ENCODE peak calls at places on chromosomes 5 and 9, in four cellular contexts. E is stomach, H is heart left ventricle, C is transverse colon. O is an unnamed sample. For H3K9me3, the result is how much of the 10 kb centered on the place peaks cover.

GRCh38 chr5:151181818-151182217 is 24.2 kb upstream of the ANXA6 start:
- DNase-seq in E (no peak), H (no peak), C (no peak), O (no peak)

GRCh38 chr5:143031781-143032724 is 261.9 kb downstream of the ARHGAP26 start:
- DNase-seq in E (no peak), H (no peak), C (no peak), O (no peak)

GRCh38 chr9:28212979-28213378 is 639.7 kb upstream of the C9orf72 start:
- DNase-seq in E (no peak), H (no peak), C (no peak), O (no peak)

GRCh38 chr9:133359420-133360175 is 3.2 kb downstream of the SURF2 start:
- DNase-seq in E (no peak), H (no peak), C (no peak), O (no peak)

GRCh38 chr9:69936427-69936826 is 107.2 kb upstream of the MAMDC2 start:
- DNase-seq in E (no peak), H (no peak), C (no peak), O (no peak)

GRCh38 chr5:124651663-124652513 is 94.6 kb downstream of the ZNF608 start:
- DNase-seq in E (peak), H (peak), C (peak), O (no peak)

GRCh38 chr5:91556-92263 is at the start of gene PLEKHG4B:
- DNase-seq in E (no peak), H (no peak), C (no peak), O (no peak)

GRCh38 chr9:131180454-131180853 is 55.1 kb downstream of the NUP214 start:
- DNase-seq in E (no peak), H (no peak), C (no peak), O (no peak)

GRCh38 chr9:131875828-131876485 is 136.1 kb upstream of the RAPGEF1 start:
- DNase-seq in E (no peak), H (no peak), C (no peak), O (no peak)

GRCh38 chr5:173907686-173908371 is 19.7 kb downstream of the CPEB4 start:
- DNase-seq in E (no peak), H (no peak), C (no peak), O (no peak)

GRCh38 chr5:4058899-4059298 is 463.3 kb downstream of the IRX1 start:
- DNase-seq in E (no peak), H (no peak), C (no peak), O (no peak)

GRCh38 chr5:82259172-82259800 is 18.9 kb downstream of the RPS23 start:
- DNase-seq in E (no peak), H (no peak), C (no peak), O (no peak)

GRCh38 chr9:8895498-8896224 is 1096.1 kb upstream of the DMAC1 start:
- DNase-seq in E (no peak), H (no peak), C (no peak), O (no peak)

GRCh38 chr9:137556069-137556838 is 4.6 kb downstream of the MRPL41 start:
- DNase-seq in E (peak), H (no peak), C (peak), O (no peak)

GRCh38 chr9:136212345-136212950 is 7.5 kb upstream of the LHX3 start:
- DNase-seq in E (no peak), H (no peak), C (no peak), O (no peak)

GRCh38 chr9:91818647-91819403 is 131.2 kb downstream of the ROR2 start:
- DNase-seq in E (no peak), H (no peak), C (no peak), O (no peak)

GRCh38 chr5:54746346-54746745 is 228.8 kb downstream of the SNX18 start:
- DNase-seq in E (no peak), H (no peak), C (no peak), O (no peak)

GRCh38 chr9:86751207-86751606 is 196.1 kb downstream of the GAS1 start:
- DNase-seq in E (no peak), H (peak), C (no peak), O (no peak)

GRCh38 chr9:109705515-109705914 is 74.5 kb upstream of the PALM2AKAP2 start:
- DNase-seq in E (no peak), H (no peak), C (no peak), O (no peak)

GRCh38 chr5:56350595-56351170 is 117.6 kb upstream of the ANKRD55 start:
- DNase-seq in E (no peak), H (peak), C (peak), O (no peak)

GRCh38 chr5:15350614-15351013 is 149.4 kb upstream of the FBXL7 start:
- DNase-seq in E (no peak), H (no peak), C (no peak), O (no peak)

GRCh38 chr9:79471577-79472543 is 99.9 kb upstream of the TLE4 start:
- DNase-seq in E (peak), H (peak), C (peak), O (no peak)

GRCh38 chr9:77063645-77064285 is 44.3 kb downstream of the FOXB2 start:
- DNase-seq in E (no peak), H (no peak), C (no peak), O (no peak)

GRCh38 chr9:27787941-27788340 is 214.7 kb upstream of the C9orf72 start:
- DNase-seq in E (no peak), H (no peak), C (no peak), O (no peak)

GRCh38 chr9:113511856-113512761 is 48.6 kb downstream of the RGS3 start:
- DNase-seq in E (no peak), H (no peak), C (peak), O (peak)

GRCh38 chr5:1111727-1112289 is at the start of gene SLC12A7:
- DNase-seq in E (peak), H (peak), C (peak), O (peak)

GRCh38 chr5:54663876-54664275 is 146.3 kb downstream of the SNX18 start:
- DNase-seq in E (no peak), H (no peak), C (peak), O (no peak)

GRCh38 chr5:171975262-171975876 is 31.1 kb downstream of the FBXW11 start:
- DNase-seq in E (no peak), H (no peak), C (no peak), O (no peak)

GRCh38 chr5:14036514-14036913 is 92.0 kb upstream of the DNAH5 start:
- DNase-seq in E (no peak), H (no peak), C (no peak), O (no peak)

GRCh38 chr5:68193481-68194036 is 22.0 kb upstream of the PIK3R1 start:
- DNase-seq in E (no peak), H (no peak), C (no peak), O (no peak)

GRCh38 chr5:1648806-1649205 is 125.0 kb upstream of the LPCAT1 start:
- DNase-seq in E (no peak), H (no peak), C (no peak), O (no peak)

GRCh38 chr9:36744678-36745077 is 172.0 kb downstream of the MELK start:
- DNase-seq in E (no peak), H (no peak), C (no peak), O (no peak)

GRCh38 chr5:16548115-16548514 is 68.7 kb downstream of the RETREG1 start:
- DNase-seq in E (peak), H (no peak), C (no peak), O (no peak)

GRCh38 chr9:116411506-116411905 is 257.9 kb downstream of the PAPPA start:
- DNase-seq in E (no peak), H (no peak), C (no peak), O (no peak)

GRCh38 chr5:114237766-114238165 is 124.1 kb upstream of the KCNN2 start:
- DNase-seq in E (no peak), H (no peak), C (no peak), O (no peak)

GRCh38 chr9:118569151-118569550 is 800.1 kb downstream of the BRINP1 start:
- DNase-seq in E (no peak), H (no peak), C (no peak), O (no peak)
- H3K27ac ChIP-seq in E (no peak), H (no peak), C (no peak), O (no peak)

GRCh38 chr9:135116892-135117680 is 29.6 kb downstream of the OLFM1 start:
- DNase-seq in E (no peak), H (no peak), C (no peak), O (no peak)
- H3K9me3 ChIP-seq in E (under half), H (under half), C (under half), O (under half)

DNA sequence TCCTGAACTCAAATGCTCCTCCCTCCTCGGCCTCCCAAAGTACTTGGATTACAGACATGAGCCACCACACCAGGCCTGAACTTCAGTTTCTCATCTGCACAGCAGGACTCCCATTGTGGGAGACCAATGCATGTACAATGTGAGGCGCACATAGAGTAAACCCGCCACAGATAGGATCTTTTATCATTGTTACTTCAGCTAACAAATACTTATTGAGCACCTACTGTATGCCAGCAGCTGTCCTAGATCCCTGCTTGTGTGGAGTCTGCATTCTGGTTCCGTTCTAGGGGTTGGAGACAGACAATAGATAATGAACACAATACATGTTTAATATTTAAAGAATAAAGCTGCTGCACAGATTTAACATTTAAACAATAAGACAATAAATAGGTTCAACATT is 6.3 kb upstream of the SLC25A51 start:
- DNase-seq in E (no peak), H (no peak), C (no peak), O (no peak)
- H3K4me3 ChIP-seq in E (no peak), H (no peak), C (no peak), O (no peak)

DNA sequence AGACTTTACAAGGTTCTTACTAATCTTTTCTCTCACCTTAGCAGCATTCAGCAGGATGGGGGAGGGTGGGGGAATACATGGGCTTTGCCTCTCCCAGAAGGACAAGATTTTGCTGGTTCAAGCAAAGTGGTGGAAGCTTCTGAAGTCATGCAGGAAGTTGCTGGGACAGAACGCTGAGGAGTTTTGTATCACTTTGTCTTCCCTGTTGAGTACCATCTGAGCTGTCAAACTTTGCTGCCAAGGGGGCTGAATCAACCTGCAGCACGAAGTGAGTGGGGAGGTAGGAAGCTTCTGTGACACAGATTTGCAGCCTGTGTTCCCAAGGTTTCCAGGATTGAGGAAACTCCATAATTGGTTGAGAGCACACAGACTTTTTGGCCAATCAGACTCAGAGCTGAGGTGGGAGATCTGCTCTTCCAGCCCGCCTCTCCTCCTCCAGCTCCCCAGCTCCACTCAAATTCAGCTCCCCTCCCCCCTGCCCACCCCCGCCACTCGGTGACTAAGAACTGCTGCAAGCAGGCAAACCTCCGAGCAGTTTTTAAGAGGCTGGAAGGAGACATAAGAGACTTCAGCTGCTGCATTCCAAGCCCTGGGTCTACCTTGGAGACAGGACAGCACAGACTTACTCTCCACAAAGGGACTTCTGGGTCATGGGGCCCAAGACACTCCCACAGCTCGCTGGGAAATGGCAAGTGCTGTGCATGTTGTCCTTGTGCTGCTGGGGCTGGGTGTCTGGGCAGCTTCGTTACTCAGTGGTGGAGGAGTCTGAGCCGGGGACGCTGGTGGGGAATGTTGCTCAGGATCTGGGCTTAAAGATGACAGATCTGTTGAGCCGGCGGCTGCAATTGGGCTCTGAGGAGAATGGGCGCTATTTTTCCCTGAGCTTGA is at the start of gene PCDHGC5:
- DNase-seq in E (no peak), H (no peak), C (no peak), O (no peak)
- H3K27ac ChIP-seq in E (no peak), H (no peak), C (no peak), O (no peak)

GRCh38 chr9:80516678-80517077 is 944.9 kb downstream of the TLE4 start:
- DNase-seq in E (no peak), H (no peak), C (no peak), O (no peak)

GRCh38 chr9:80522465-80522864 is 950.7 kb downstream of the TLE4 start:
- DNase-seq in E (no peak), H (no peak), C (no peak), O (no peak)

DNA sequence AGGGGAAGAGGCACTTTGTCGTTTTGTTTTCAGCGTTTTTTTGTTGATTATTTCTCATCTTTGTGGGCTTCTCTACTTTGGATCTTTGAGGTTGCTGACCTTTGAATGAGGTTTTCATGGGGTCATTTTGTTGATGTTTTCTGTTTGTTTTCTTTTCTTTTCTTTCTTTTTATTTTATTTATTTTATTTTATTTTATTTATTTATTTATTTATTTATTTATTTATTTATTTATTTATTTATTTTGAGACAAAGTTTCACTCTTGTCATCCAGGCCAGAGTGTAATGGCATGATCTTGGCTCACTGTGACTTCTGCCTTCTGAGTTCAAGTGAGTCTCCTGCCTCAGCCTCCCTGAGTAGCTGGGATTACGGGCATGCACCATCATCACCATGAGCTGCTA is 946.7 kb downstream of the TLE4 start:
- DNase-seq in E (no peak), H (no peak), C (no peak), O (no peak)
- H3K9me3 ChIP-seq in E (under half), H (under half), C (under half), O (under half)

DNA sequence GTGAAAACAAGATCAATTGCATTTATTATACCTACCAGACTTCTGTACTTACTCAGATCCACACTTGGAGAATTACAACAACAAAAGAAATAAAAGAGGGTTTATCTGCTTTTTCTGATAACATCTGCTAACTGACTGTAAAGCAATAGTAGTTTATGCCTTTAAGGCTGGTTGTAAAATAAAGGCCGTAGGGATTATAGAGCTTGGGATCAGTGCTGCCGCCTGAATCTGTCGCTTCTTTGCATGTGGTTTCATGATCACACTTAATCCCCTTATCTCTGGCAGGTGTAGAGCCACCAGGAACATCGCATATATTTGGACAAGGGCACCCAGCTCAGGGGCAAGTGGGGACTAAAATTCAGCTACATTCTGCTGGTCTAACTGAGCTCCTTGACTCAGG is 146.7 kb downstream of the CCDC192 start:
- DNase-seq in E (no peak), H (no peak), C (peak), O (no peak)
- H3K4me3 ChIP-seq in E (no peak), H (no peak), C (no peak), O (no peak)

GRCh38 chr5:132479812-132480441 is 10.6 kb downstream of the IRF1 start:
- DNase-seq in E (no peak), H (no peak), C (no peak), O (no peak)
- H3K27ac ChIP-seq in E (no peak), H (no peak), C (peak), O (peak)

O was measured in effector memory CD4-positive, alpha-beta T cell.